ENCODE peak calls at places on chromosomes 3 and 15, in four cellular contexts. A is stomach, W is breast epithelium, V is GM23338. K is an unnamed sample.

GRCh38 chr3:108509263-108509662 is 1.1 kb downstream of the MYH15 start:
- DNase-seq in A (no peak), W (no peak), V (no peak), K (no peak)

GRCh38 chr3:111392911-111393351 is 149.1 kb upstream of the CD96 start:
- DNase-seq in A (no peak), W (no peak), V (peak; percentile 11), K (no peak)

GRCh38 chr15:66878761-66879160 is 176.7 kb downstream of the SMAD6 start:
- DNase-seq in A (no peak), W (no peak), V (no peak), K (no peak)

GRCh38 chr3:131231710-131232348 is 149.7 kb upstream of the NUDT16 start:
- DNase-seq in A (no peak), W (no peak), V (peak; percentile 10), K (no peak)

GRCh38 chr3:8964436-8965370 is 1.4 kb upstream of the RAD18 start:
- DNase-seq in A (peak; percentile 47), W (no peak), V (peak; percentile 65), K (no peak)

GRCh38 chr3:411183-411681 is 214.7 kb downstream of the CHL1 start:
- DNase-seq in A (no peak), W (no peak), V (no peak), K (no peak)

GRCh38 chr3:43024183-43024865 is 45.2 kb downstream of the GASK1A start:
- DNase-seq in A (no peak), W (no peak), V (no peak), K (no peak)

GRCh38 chr3:152183473-152183872 is 85.3 kb upstream of the MBNL1 start:
- DNase-seq in A (peak; percentile 27), W (no peak), V (peak; percentile 73), K (no peak)

GRCh38 chr3:182682263-182683229 is 110.8 kb upstream of the ATP11B start:
- DNase-seq in A (peak; percentile 72), W (no peak), V (peak; percentile 85), K (no peak)

GRCh38 chr3:10715886-10716285 is 100.1 kb upstream of the SLC6A11 start:
- DNase-seq in A (no peak), W (no peak), V (no peak), K (no peak)

GRCh38 chr3:45929042-45929679 is 14.1 kb upstream of the CXCR6 start:
- DNase-seq in A (peak; percentile 41), W (no peak), V (peak; percentile 64), K (no peak)

GRCh38 chr15:78050851-78051250 is 26.7 kb downstream of the TBC1D2B start:
- DNase-seq in A (no peak), W (no peak), V (no peak), K (no peak)

GRCh38 chr3:58130591-58130990 is 80.2 kb downstream of the DNASE1L3 start:
- DNase-seq in A (no peak), W (no peak), V (no peak), K (no peak)

GRCh38 chr3:100802126-100802525 is 92.8 kb downstream of the TFG start:
- DNase-seq in A (no peak), W (no peak), V (no peak), K (no peak)

GRCh38 chr3:155741598-155741997 is 3.3 kb downstream of the PLCH1 start:
- DNase-seq in A (no peak), W (no peak), V (no peak), K (no peak)

GRCh38 chr15:33283603-33284002 is 27.2 kb upstream of the RYR3 start:
- DNase-seq in A (no peak), W (no peak), V (no peak), K (no peak)

GRCh38 chr3:27138562-27138961 is 230.6 kb downstream of the NEK10 start:
- DNase-seq in A (no peak), W (no peak), V (no peak), K (no peak)

GRCh38 chr3:154548341-154548740 is 118.4 kb upstream of the GPR149 start:
- DNase-seq in A (no peak), W (no peak), V (no peak), K (no peak)

GRCh38 chr3:62665627-62666433 is 209.4 kb downstream of the CADPS start:
- DNase-seq in A (peak; percentile 63), W (peak; percentile 57), V (peak; percentile 94), K (peak; percentile 73)

GRCh38 chr15:42845581-42845980 is 75.0 kb downstream of the TTBK2 start:
- DNase-seq in A (no peak), W (no peak), V (no peak), K (no peak)

GRCh38 chr15:67997996-67998395 is 56.1 kb upstream of the PIAS1 start:
- DNase-seq in A (no peak), W (no peak), V (no peak), K (no peak)

GRCh38 chr3:182793663-182794454 is 555 bp downstream of the ATP11B start:
- DNase-seq in A (peak; percentile 47), W (no peak), V (peak; percentile 67), K (no peak)

GRCh38 chr3:71095511-71096305 is 487.8 kb downstream of the FOXP1 start:
- DNase-seq in A (no peak), W (no peak), V (no peak), K (no peak)

GRCh38 chr3:126616931-126617330 is 38.0 kb downstream of the TXNRD3 start:
- DNase-seq in A (no peak), W (no peak), V (no peak), K (no peak)

GRCh38 chr3:180983136-180983535 is 6.4 kb downstream of the DNAJC19 start:
- DNase-seq in A (no peak), W (no peak), V (no peak), K (no peak)

GRCh38 chr3:179189764-179190163 is 41.6 kb downstream of the PIK3CA start:
- DNase-seq in A (no peak), W (no peak), V (no peak), K (no peak)

GRCh38 chr3:63967675-63968611 is 55.4 kb downstream of the PSMD6 start:
- DNase-seq in A (no peak), W (no peak), V (no peak), K (no peak)

GRCh38 chr15:90402230-90402629 is 14.2 kb downstream of the IQGAP1 start:
- DNase-seq in A (no peak), W (no peak), V (no peak), K (peak; percentile 76)

GRCh38 chr3:22861426-22861825 is 341.7 kb upstream of the UBE2E2 start:
- DNase-seq in A (no peak), W (no peak), V (no peak), K (no peak)

GRCh38 chr15:64305261-64305660 is 50.7 kb downstream of the CSNK1G1 start:
- DNase-seq in A (no peak), W (no peak), V (peak; percentile 27), K (no peak)

DNA sequence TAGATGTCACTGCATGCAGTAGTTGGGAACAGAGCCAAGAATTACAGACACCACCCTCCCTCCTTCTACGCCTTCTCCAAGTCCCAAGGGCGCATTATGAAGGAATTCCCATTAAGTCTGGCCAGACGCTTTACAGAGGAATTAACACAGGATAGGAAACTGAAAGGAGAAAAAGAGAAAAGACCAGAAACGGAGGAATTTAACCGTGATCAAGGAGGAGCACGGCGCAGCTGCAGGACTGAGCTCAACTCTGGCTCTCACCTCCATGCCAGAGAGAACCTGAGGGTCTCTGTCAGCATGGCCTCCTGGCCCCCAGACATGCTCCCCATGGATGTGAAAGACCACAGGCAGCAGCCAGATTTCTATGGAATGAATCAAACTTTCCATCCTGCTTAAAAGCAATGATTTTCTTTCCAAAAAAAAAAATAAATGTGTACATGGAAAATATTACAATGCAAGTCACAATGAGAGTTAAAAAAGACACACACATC is 13.7 kb downstream of the ATP10A start:
- DNase-seq in A (no peak), W (no peak), V (peak; percentile 28), K (no peak)
- TF ChIP-seq POLR2AphosphoS5 in A (peak; percentile 21), W (peak; percentile 9), V (no peak), K (no peak)

GRCh38 chr3:135994708-135995335 is 29.3 kb downstream of the PPP2R3A start:
- DNase-seq in A (no peak), W (no peak), V (no peak), K (no peak)
- TF ChIP-seq POLR2AphosphoS5 in A (no peak), W (no peak), V (no peak), K (no peak)

DNA sequence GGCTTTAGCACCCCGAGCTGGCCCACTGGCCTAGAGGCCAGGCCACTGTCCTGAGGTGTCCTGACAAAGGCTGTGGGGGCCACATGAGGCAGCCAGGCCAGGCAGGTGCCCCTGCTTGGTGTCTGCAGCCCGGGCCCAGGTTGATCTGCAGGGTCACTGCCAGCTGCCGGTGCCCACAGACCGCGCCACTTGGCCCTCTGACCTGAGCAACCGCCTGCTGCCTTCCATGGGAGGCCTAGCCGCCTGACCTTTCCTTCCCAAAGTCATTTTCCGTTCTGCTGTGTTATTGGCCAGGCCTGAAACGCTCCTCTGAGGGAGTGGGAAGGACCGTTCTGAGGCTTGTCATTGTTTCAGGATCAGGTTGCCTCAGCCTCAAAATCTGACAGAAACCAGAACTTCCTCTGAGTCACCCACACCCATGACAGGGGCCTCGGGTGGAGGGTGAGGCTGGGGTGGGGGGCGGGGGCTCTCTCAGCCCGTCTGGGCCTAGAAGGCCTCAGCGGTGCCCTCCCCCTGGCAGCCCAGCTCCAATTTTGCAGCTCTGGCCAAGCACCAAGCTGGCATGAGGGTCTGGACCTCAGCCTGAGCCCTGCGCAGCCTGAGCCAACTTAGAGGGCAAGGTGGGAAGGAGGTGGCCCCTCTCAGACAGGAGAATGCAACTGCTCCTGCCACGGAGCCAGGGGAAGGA is 140.7 kb upstream of the MEF2A start:
- DNase-seq in A (no peak), W (no peak), V (no peak), K (no peak)
- TF ChIP-seq POLR2AphosphoS5 in A (peak; percentile 70), W (no peak), V (no peak), K (no peak)

DNA sequence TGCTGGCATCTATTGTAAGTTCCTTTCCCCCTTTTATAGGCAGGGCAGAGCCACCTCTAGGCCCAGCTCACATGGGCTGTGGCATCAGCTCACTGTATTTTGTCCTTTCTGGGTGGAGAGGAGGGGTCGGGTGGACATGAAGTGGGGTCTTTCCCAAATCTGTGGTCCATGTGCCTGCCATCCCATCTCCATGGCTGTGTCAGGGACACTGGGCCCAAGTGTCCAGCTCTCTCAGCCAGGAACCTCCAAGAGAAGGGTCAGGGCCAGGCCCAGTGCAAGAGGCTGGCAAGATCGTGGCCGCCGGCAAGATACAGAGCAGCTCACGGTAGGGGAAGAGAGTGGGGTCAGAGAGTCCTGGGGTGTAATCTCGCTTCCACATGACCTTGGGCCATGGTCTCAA is 85.3 kb downstream of the PCSK6 start:
- DNase-seq in A (peak; percentile 7), W (no peak), V (no peak), K (no peak)
- TF ChIP-seq POLR2AphosphoS5 in A (no peak), W (no peak), V (no peak), K (no peak)

GRCh38 chr3:51942603-51943450 is 664 bp downstream of the PARP3 start:
- DNase-seq in A (peak; percentile 67), W (no peak), V (no peak), K (peak; percentile 79)
- TF ChIP-seq POLR2AphosphoS5 in A (peak; percentile 48), W (no peak), V (no peak), K (no peak)

GRCh38 chr3:171824824-171825221 is 14.5 kb upstream of the PLD1 start:
- DNase-seq in A (no peak), W (no peak), V (no peak), K (no peak)

GRCh38 chr3:171821778-171822358 is 11.6 kb upstream of the PLD1 start:
- DNase-seq in A (no peak), W (no peak), V (no peak), K (no peak)

GRCh38 chr3:171822707-171823106 is 12.4 kb upstream of the PLD1 start:
- DNase-seq in A (no peak), W (no peak), V (no peak), K (no peak)

GRCh38 chr3:171825222-171825828 is 15.0 kb upstream of the PLD1 start:
- DNase-seq in A (no peak), W (no peak), V (peak; percentile 6), K (no peak)

GRCh38 chr3:171824076-171824475 is 13.8 kb upstream of the PLD1 start:
- DNase-seq in A (no peak), W (no peak), V (no peak), K (no peak)
- TF ChIP-seq POLR2AphosphoS5 in A (no peak), W (no peak), V (no peak), K (no peak)